ENCODE peak calls at places on chromosomes 16 and 17, in nine cellular contexts. One of them, this sample, is unnamed.
A peak's percentile ranks its signal among the peaks of the same experiment; 100 is the strongest.

GRCh38 chr16:70738083-70738977 is 52.5 kb upstream of the MTSS2 start:
- DNase-seq in CD8-positive, alpha-beta T cell: peak; percentile 58
- DNase-seq in breast epithelium: no peak
- DNase-seq in hepatocyte: peak; percentile 66
- DNase-seq in stomach: peak; percentile 43
- DNase-seq in H1: peak; percentile 44
- DNase-seq in thoracic aorta: no peak
- DNase-seq in tibial nerve: no peak
- DNase-seq in neural progenitor cell: peak; percentile 61
- DNase-seq in this sample: peak; percentile 88

GRCh38 chr17:41773731-41774193 is 12.7 kb downstream of the JUP start:
- DNase-seq in CD8-positive, alpha-beta T cell: no peak
- DNase-seq in breast epithelium: no peak
- DNase-seq in hepatocyte: no peak
- DNase-seq in stomach: no peak
- DNase-seq in H1: no peak
- DNase-seq in thoracic aorta: no peak
- DNase-seq in tibial nerve: no peak
- DNase-seq in neural progenitor cell: no peak
- DNase-seq in this sample: no peak

GRCh38 chr17:77445030-77445907 is 304.5 kb downstream of the SEC14L1 start:
- DNase-seq in CD8-positive, alpha-beta T cell: peak; percentile 90
- DNase-seq in breast epithelium: no peak
- DNase-seq in hepatocyte: no peak
- DNase-seq in stomach: peak; percentile 57
- DNase-seq in H1: no peak
- DNase-seq in thoracic aorta: no peak
- DNase-seq in tibial nerve: peak; percentile 71
- DNase-seq in neural progenitor cell: no peak
- DNase-seq in this sample: no peak

GRCh38 chr17:34639706-34640425 is 60.5 kb downstream of the TMEM132E start:
- DNase-seq in CD8-positive, alpha-beta T cell: no peak
- DNase-seq in breast epithelium: no peak
- DNase-seq in hepatocyte: no peak
- DNase-seq in stomach: no peak
- DNase-seq in H1: no peak
- DNase-seq in thoracic aorta: no peak
- DNase-seq in tibial nerve: no peak
- DNase-seq in neural progenitor cell: no peak
- DNase-seq in this sample: peak; percentile 75

GRCh38 chr17:17919169-17920107 is 52.8 kb downstream of the TOM1L2 start:
- DNase-seq in CD8-positive, alpha-beta T cell: peak; percentile 72
- DNase-seq in breast epithelium: peak; percentile 75
- DNase-seq in hepatocyte: peak; percentile 91
- DNase-seq in stomach: peak; percentile 71
- DNase-seq in H1: no peak
- DNase-seq in thoracic aorta: peak; percentile 16
- DNase-seq in tibial nerve: peak; percentile 54
- DNase-seq in neural progenitor cell: peak; percentile 84
- DNase-seq in this sample: peak; percentile 96

GRCh38 chr16:78244131-78244899 is 144.9 kb downstream of the WWOX start:
- DNase-seq in CD8-positive, alpha-beta T cell: no peak
- DNase-seq in breast epithelium: no peak
- DNase-seq in hepatocyte: peak; percentile 79
- DNase-seq in stomach: peak; percentile 57
- DNase-seq in H1: no peak
- DNase-seq in thoracic aorta: no peak
- DNase-seq in tibial nerve: no peak
- DNase-seq in neural progenitor cell: peak; percentile 24
- DNase-seq in this sample: no peak

GRCh38 chr16:22035094-22035675 is 27.3 kb downstream of the MOSMO start:
- DNase-seq in CD8-positive, alpha-beta T cell: no peak
- DNase-seq in breast epithelium: no peak
- DNase-seq in hepatocyte: no peak
- DNase-seq in stomach: no peak
- DNase-seq in H1: no peak
- DNase-seq in thoracic aorta: no peak
- DNase-seq in tibial nerve: no peak
- DNase-seq in neural progenitor cell: no peak
- DNase-seq in this sample: no peak

GRCh38 chr17:32268734-32269288 is 3.2 kb downstream of the RHBDL3 start:
- DNase-seq in CD8-positive, alpha-beta T cell: no peak
- DNase-seq in breast epithelium: no peak
- DNase-seq in hepatocyte: no peak
- DNase-seq in stomach: no peak
- DNase-seq in H1: no peak
- DNase-seq in thoracic aorta: no peak
- DNase-seq in tibial nerve: no peak
- DNase-seq in neural progenitor cell: no peak
- DNase-seq in this sample: no peak

GRCh38 chr17:16294560-16294959 is 58.7 kb downstream of the CENPV start:
- DNase-seq in CD8-positive, alpha-beta T cell: no peak
- DNase-seq in breast epithelium: no peak
- DNase-seq in hepatocyte: no peak
- DNase-seq in stomach: no peak
- DNase-seq in H1: no peak
- DNase-seq in thoracic aorta: no peak
- DNase-seq in tibial nerve: no peak
- DNase-seq in neural progenitor cell: no peak
- DNase-seq in this sample: no peak

GRCh38 chr16:72400257-72401078 is 228.5 kb upstream of the PMFBP1 start:
- DNase-seq in CD8-positive, alpha-beta T cell: no peak
- DNase-seq in breast epithelium: no peak
- DNase-seq in hepatocyte: peak; percentile 67
- DNase-seq in stomach: no peak
- DNase-seq in H1: no peak
- DNase-seq in thoracic aorta: no peak
- DNase-seq in tibial nerve: no peak
- DNase-seq in neural progenitor cell: peak; percentile 77
- DNase-seq in this sample: peak; percentile 42

GRCh38 chr17:76490112-76490710 is 11.0 kb downstream of the RHBDF2 start:
- DNase-seq in CD8-positive, alpha-beta T cell: no peak
- DNase-seq in breast epithelium: no peak
- DNase-seq in hepatocyte: no peak
- DNase-seq in stomach: no peak
- DNase-seq in H1: no peak
- DNase-seq in thoracic aorta: no peak
- DNase-seq in tibial nerve: no peak
- DNase-seq in neural progenitor cell: no peak
- DNase-seq in this sample: no peak

GRCh38 chr17:34070712-34071111 is 184.4 kb upstream of the CCL2 start:
- DNase-seq in CD8-positive, alpha-beta T cell: no peak
- DNase-seq in breast epithelium: no peak
- DNase-seq in hepatocyte: no peak
- DNase-seq in stomach: no peak
- DNase-seq in H1: no peak
- DNase-seq in thoracic aorta: no peak
- DNase-seq in tibial nerve: no peak
- DNase-seq in neural progenitor cell: no peak
- DNase-seq in this sample: no peak

GRCh38 chr17:67528751-67529436 is 151.8 kb downstream of the PITPNC1 start:
- DNase-seq in CD8-positive, alpha-beta T cell: no peak
- DNase-seq in breast epithelium: peak; percentile 61
- DNase-seq in hepatocyte: peak; percentile 88
- DNase-seq in stomach: peak; percentile 80
- DNase-seq in H1: no peak
- DNase-seq in thoracic aorta: peak; percentile 47
- DNase-seq in tibial nerve: peak; percentile 41
- DNase-seq in neural progenitor cell: peak; percentile 84
- DNase-seq in this sample: peak; percentile 87

GRCh38 chr17:50064253-50064991 is 8.5 kb downstream of the ITGA3 start:
- DNase-seq in CD8-positive, alpha-beta T cell: no peak
- DNase-seq in breast epithelium: peak; percentile 74
- DNase-seq in hepatocyte: peak; percentile 83
- DNase-seq in stomach: no peak
- DNase-seq in H1: no peak
- DNase-seq in thoracic aorta: peak; percentile 79
- DNase-seq in tibial nerve: no peak
- DNase-seq in neural progenitor cell: no peak
- DNase-seq in this sample: peak; percentile 64

GRCh38 chr17:2337152-2337810 is at the start of gene SGSM2:
- DNase-seq in CD8-positive, alpha-beta T cell: peak; percentile 80
- DNase-seq in breast epithelium: no peak
- DNase-seq in hepatocyte: peak; percentile 77
- DNase-seq in stomach: peak; percentile 65
- DNase-seq in H1: no peak
- DNase-seq in thoracic aorta: no peak
- DNase-seq in tibial nerve: no peak
- DNase-seq in neural progenitor cell: peak; percentile 77
- DNase-seq in this sample: peak; percentile 56

GRCh38 chr16:50368410-50369132 is at the start of gene BRD7:
- DNase-seq in CD8-positive, alpha-beta T cell: peak; percentile 88
- DNase-seq in breast epithelium: no peak
- DNase-seq in hepatocyte: peak; percentile 91
- DNase-seq in stomach: peak; percentile 66
- DNase-seq in H1: no peak
- DNase-seq in thoracic aorta: no peak
- DNase-seq in tibial nerve: peak; percentile 32
- DNase-seq in neural progenitor cell: peak; percentile 91
- DNase-seq in this sample: peak; percentile 72

GRCh38 chr17:79930786-79931516 is 91.7 kb upstream of the CBX4 start:
- DNase-seq in CD8-positive, alpha-beta T cell: no peak
- DNase-seq in breast epithelium: no peak
- DNase-seq in hepatocyte: no peak
- DNase-seq in stomach: no peak
- DNase-seq in H1: no peak
- DNase-seq in thoracic aorta: no peak
- DNase-seq in tibial nerve: no peak
- DNase-seq in neural progenitor cell: peak; percentile 46
- DNase-seq in this sample: no peak

GRCh38 chr17:7284911-7285310 is 3.4 kb downstream of the SLC2A4 start:
- DNase-seq in CD8-positive, alpha-beta T cell: no peak
- DNase-seq in breast epithelium: no peak
- DNase-seq in hepatocyte: no peak
- DNase-seq in stomach: no peak
- DNase-seq in H1: no peak
- DNase-seq in thoracic aorta: no peak
- DNase-seq in tibial nerve: no peak
- DNase-seq in neural progenitor cell: no peak
- DNase-seq in this sample: no peak
- H3K27ac ChIP-seq in CD8-positive, alpha-beta T cell: no peak overlapping the region
- H3K27ac ChIP-seq in breast epithelium: no peak overlapping the region
- H3K27ac ChIP-seq in hepatocyte: no peak overlapping the region
- H3K27ac ChIP-seq in stomach: no peak overlapping the region
- H3K27ac ChIP-seq in H1: no peak overlapping the region
- H3K27ac ChIP-seq in thoracic aorta: no peak overlapping the region
- H3K27ac ChIP-seq in tibial nerve: no peak overlapping the region
- H3K27ac ChIP-seq in neural progenitor cell: no peak overlapping the region
- H3K27ac ChIP-seq in this sample: no peak overlapping the region

DNA sequence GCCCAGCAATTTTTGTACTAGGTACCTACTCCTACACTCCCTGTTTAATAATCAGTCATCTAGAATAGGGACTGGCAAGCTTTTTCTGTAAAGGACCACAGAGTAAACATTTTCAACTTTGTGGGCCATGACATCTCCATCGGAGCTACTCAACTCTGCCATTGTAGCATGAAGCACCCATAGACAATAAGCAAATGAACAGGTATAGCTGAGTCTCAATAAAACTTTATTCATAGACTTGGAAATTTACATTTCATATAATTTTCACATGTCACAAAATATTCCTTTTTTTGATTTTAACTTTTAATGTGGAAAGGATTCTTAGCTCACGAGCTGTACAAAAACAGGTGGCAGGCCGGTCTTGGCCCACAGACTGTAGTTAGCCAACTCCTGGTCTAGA is 345.8 kb downstream of the SOX9 start:
- DNase-seq in CD8-positive, alpha-beta T cell: no peak
- DNase-seq in breast epithelium: no peak
- DNase-seq in hepatocyte: no peak
- DNase-seq in stomach: no peak
- DNase-seq in H1: no peak
- DNase-seq in thoracic aorta: no peak
- DNase-seq in tibial nerve: no peak
- DNase-seq in neural progenitor cell: no peak
- DNase-seq in this sample: no peak
- H3K4me1 ChIP-seq in CD8-positive, alpha-beta T cell: no peaks in the 10 kb centered on the region
- H3K4me1 ChIP-seq in breast epithelium: no peaks in the 10 kb centered on the region
- H3K4me1 ChIP-seq in hepatocyte: peaks cover 61% of the 10 kb centered on the region
- H3K4me1 ChIP-seq in stomach: peaks cover 87% of the 10 kb centered on the region
- H3K4me1 ChIP-seq in H1: peaks cover 21% of the 10 kb centered on the region
- H3K4me1 ChIP-seq in thoracic aorta: no peaks in the 10 kb centered on the region
- H3K4me1 ChIP-seq in tibial nerve: no peaks in the 10 kb centered on the region
- H3K4me1 ChIP-seq in neural progenitor cell: peaks cover 28% of the 10 kb centered on the region
- H3K4me1 ChIP-seq in this sample: peaks cover 31% of the 10 kb centered on the region

GRCh38 chr17:71824671-71825070 is 296.1 kb upstream of the SOX9 start:
- DNase-seq in CD8-positive, alpha-beta T cell: no peak
- DNase-seq in breast epithelium: no peak
- DNase-seq in hepatocyte: no peak
- DNase-seq in stomach: no peak
- DNase-seq in H1: no peak
- DNase-seq in thoracic aorta: no peak
- DNase-seq in tibial nerve: no peak
- DNase-seq in neural progenitor cell: no peak
- DNase-seq in this sample: no peak

GRCh38 chr17:71821512-71821911 is 299.3 kb upstream of the SOX9 start:
- DNase-seq in CD8-positive, alpha-beta T cell: no peak
- DNase-seq in breast epithelium: no peak
- DNase-seq in hepatocyte: no peak
- DNase-seq in stomach: no peak
- DNase-seq in H1: no peak
- DNase-seq in thoracic aorta: no peak
- DNase-seq in tibial nerve: no peak
- DNase-seq in neural progenitor cell: no peak
- DNase-seq in this sample: no peak
- H3K27me3 ChIP-seq in CD8-positive, alpha-beta T cell: no peaks in the 10 kb centered on the region
- H3K27me3 ChIP-seq in breast epithelium: no peaks in the 10 kb centered on the region
- H3K27me3 ChIP-seq in hepatocyte: no peaks in the 10 kb centered on the region
- H3K27me3 ChIP-seq in stomach: no peaks in the 10 kb centered on the region
- H3K27me3 ChIP-seq in H1: no peaks in the 10 kb centered on the region
- H3K27me3 ChIP-seq in thoracic aorta: no peaks in the 10 kb centered on the region
- H3K27me3 ChIP-seq in tibial nerve: no peaks in the 10 kb centered on the region
- H3K27me3 ChIP-seq in neural progenitor cell: no peaks in the 10 kb centered on the region
- H3K27me3 ChIP-seq in this sample: no peaks in the 10 kb centered on the region

GRCh38 chr17:4833941-4834501 is 881 bp downstream of the MINK1 start:
- DNase-seq in CD8-positive, alpha-beta T cell: no peak
- DNase-seq in breast epithelium: no peak
- DNase-seq in hepatocyte: peak; percentile 68
- DNase-seq in stomach: no peak
- DNase-seq in H1: no peak
- DNase-seq in thoracic aorta: no peak
- DNase-seq in tibial nerve: no peak
- DNase-seq in neural progenitor cell: peak; percentile 15
- DNase-seq in this sample: peak; percentile 48

GRCh38 chr17:4837471-4838305 is 4.5 kb downstream of the MINK1 start:
- DNase-seq in CD8-positive, alpha-beta T cell: no peak
- DNase-seq in breast epithelium: no peak
- DNase-seq in hepatocyte: no peak
- DNase-seq in stomach: no peak
- DNase-seq in H1: no peak
- DNase-seq in thoracic aorta: no peak
- DNase-seq in tibial nerve: no peak
- DNase-seq in neural progenitor cell: no peak
- DNase-seq in this sample: no peak

GRCh38 chr17:4836221-4836620 is 3.1 kb downstream of the MINK1 start:
- DNase-seq in CD8-positive, alpha-beta T cell: no peak
- DNase-seq in breast epithelium: no peak
- DNase-seq in hepatocyte: no peak
- DNase-seq in stomach: no peak
- DNase-seq in H1: no peak
- DNase-seq in thoracic aorta: no peak
- DNase-seq in tibial nerve: no peak
- DNase-seq in neural progenitor cell: no peak
- DNase-seq in this sample: no peak

GRCh38 chr17:4833178-4833940 is at the start of gene MINK1:
- DNase-seq in CD8-positive, alpha-beta T cell: peak; percentile 91
- DNase-seq in breast epithelium: peak; percentile 79
- DNase-seq in hepatocyte: peak; percentile 99
- DNase-seq in stomach: peak; percentile 93
- DNase-seq in H1: peak; percentile 64
- DNase-seq in thoracic aorta: peak; percentile 22
- DNase-seq in tibial nerve: peak; percentile 67
- DNase-seq in neural progenitor cell: peak; percentile 95
- DNase-seq in this sample: peak; percentile 88

GRCh38 chr17:4834621-4835020 is 1.5 kb downstream of the MINK1 start:
- DNase-seq in CD8-positive, alpha-beta T cell: no peak
- DNase-seq in breast epithelium: no peak
- DNase-seq in hepatocyte: no peak
- DNase-seq in stomach: no peak
- DNase-seq in H1: no peak
- DNase-seq in thoracic aorta: no peak
- DNase-seq in tibial nerve: no peak
- DNase-seq in neural progenitor cell: no peak
- DNase-seq in this sample: no peak
- H3K27ac ChIP-seq in CD8-positive, alpha-beta T cell: no peak overlapping the region
- H3K27ac ChIP-seq in breast epithelium: peak overlapping the region; percentile 93
- H3K27ac ChIP-seq in hepatocyte: peak overlapping the region; percentile 89
- H3K27ac ChIP-seq in stomach: peak overlapping the region; percentile 96
- H3K27ac ChIP-seq in H1: no peak overlapping the region
- H3K27ac ChIP-seq in thoracic aorta: peak overlapping the region; percentile 71
- H3K27ac ChIP-seq in tibial nerve: peak overlapping the region; percentile 99
- H3K27ac ChIP-seq in neural progenitor cell: no peak overlapping the region
- H3K27ac ChIP-seq in this sample: no peak overlapping the region

This sample was measured in SJCRH30.